ENCODE peak calls at places on chromosomes 1 and 21, in ten cellular contexts. P is Karpas-422; G is thyroid gland; A is right lobe of liver; I is foreskin keratinocyte; J is K562; H is mesenchymal stem cell; Z is CD8-positive, alpha-beta T cell; X is aorta; D is left ventricle myocardium inferior. M is an unnamed sample. For H3K4me1, the result is how much of the 10 kb centered on the place peaks cover.

GRCh38 chr1:90386899-90387334 is 330.2 kb downstream of the BARHL2 start:
- DNase-seq in P (no peak), G (no peak), A (no peak), I (peak), J (no peak), H (no peak), Z (no peak), X (no peak), D (no peak), M (no peak)

GRCh38 chr1:89603651-89604413 is 29.1 kb upstream of the LRRC8C start:
- DNase-seq in P (no peak), G (no peak), A (no peak), I (peak), J (no peak), H (no peak), Z (no peak), X (no peak), D (no peak), M (no peak)

GRCh38 chr1:41840592-41841246 is 78.0 kb downstream of the HIVEP3 start:
- DNase-seq in P (no peak), G (peak), A (no peak), I (no peak), J (no peak), H (no peak), Z (no peak), X (no peak), D (peak), M (no peak)

GRCh38 chr1:181383695-181384094 is 99.6 kb upstream of the CACNA1E start:
- DNase-seq in P (no peak), G (no peak), A (peak), I (no peak), J (no peak), H (no peak), Z (no peak), X (no peak), D (no peak), M (no peak)

GRCh38 chr1:100353988-100354387 is 1.7 kb downstream of the CDC14A start:
- DNase-seq in P (peak), G (no peak), A (no peak), I (peak), J (no peak), H (peak), Z (no peak), X (no peak), D (no peak), M (no peak)

GRCh38 chr1:9825101-9826074 is 1.6 kb upstream of the CLSTN1 start:
- DNase-seq in P (peak), G (peak), A (peak), I (peak), J (peak), H (peak), Z (peak), X (peak), D (peak), M (peak)

GRCh38 chr1:196594700-196595099 is 13.5 kb downstream of the KCNT2 start:
- DNase-seq in P (no peak), G (no peak), A (no peak), I (no peak), J (no peak), H (no peak), Z (no peak), X (no peak), D (no peak), M (no peak)

GRCh38 chr1:192235127-192235526 is 76.9 kb downstream of the RGS18 start:
- DNase-seq in P (no peak), G (no peak), A (no peak), I (peak), J (no peak), H (no peak), Z (no peak), X (no peak), D (no peak), M (no peak)

GRCh38 chr1:8182034-8182761 is 135.7 kb upstream of the SLC45A1 start:
- DNase-seq in P (no peak), G (no peak), A (no peak), I (peak), J (no peak), H (peak), Z (no peak), X (no peak), D (no peak), M (no peak)

GRCh38 chr1:230230273-230230672 is 163.2 kb downstream of the GALNT2 start:
- DNase-seq in P (no peak), G (no peak), A (no peak), I (no peak), J (no peak), H (no peak), Z (no peak), X (peak), D (no peak), M (no peak)

GRCh38 chr1:32242341-32242851 is 4.6 kb upstream of the FAM167B start:
- DNase-seq in P (peak), G (no peak), A (no peak), I (no peak), J (peak), H (peak), Z (no peak), X (peak), D (peak), M (peak)

GRCh38 chr1:208085655-208086054 is 158.5 kb downstream of the PLXNA2 start:
- DNase-seq in P (no peak), G (no peak), A (no peak), I (no peak), J (no peak), H (no peak), Z (no peak), X (no peak), D (no peak), M (no peak)

GRCh38 chr1:110203021-110203661 is 7.0 kb upstream of the KCNC4 start:
- DNase-seq in P (peak), G (peak), A (no peak), I (peak), J (peak), H (peak), Z (peak), X (no peak), D (no peak), M (peak)

GRCh38 chr1:167518331-167518700 is at the start of gene CD247:
- DNase-seq in P (no peak), G (no peak), A (no peak), I (no peak), J (no peak), H (no peak), Z (peak), X (no peak), D (no peak), M (no peak)

GRCh38 chr1:168430348-168430747 is 113.4 kb downstream of the XCL2 start:
- DNase-seq in P (no peak), G (no peak), A (no peak), I (no peak), J (no peak), H (no peak), Z (no peak), X (no peak), D (peak), M (no peak)

GRCh38 chr21:36881223-36881622 is 85.2 kb downstream of the HLCS start:
- DNase-seq in P (no peak), G (no peak), A (no peak), I (no peak), J (no peak), H (no peak), Z (no peak), X (no peak), D (no peak), M (no peak)

GRCh38 chr1:18112611-18113010 is 5.0 kb downstream of the IGSF21 start:
- DNase-seq in P (no peak), G (no peak), A (no peak), I (no peak), J (no peak), H (no peak), Z (no peak), X (no peak), D (no peak), M (no peak)

GRCh38 chr1:162370721-162371120 is 5.9 kb downstream of the SPATA46 start:
- DNase-seq in P (no peak), G (no peak), A (no peak), I (no peak), J (no peak), H (no peak), Z (no peak), X (no peak), D (no peak), M (no peak)

GRCh38 chr1:68174173-68175113 is 57.9 kb downstream of the WLS start:
- DNase-seq in P (no peak), G (peak), A (no peak), I (peak), J (no peak), H (peak), Z (no peak), X (peak), D (no peak), M (peak)

GRCh38 chr21:42009018-42009830 is 936 bp downstream of the ZBTB21 start:
- DNase-seq in P (peak), G (peak), A (peak), I (peak), J (peak), H (peak), Z (peak), X (peak), D (peak), M (no peak)

GRCh38 chr1:10117865-10118264 is 85.1 kb downstream of the UBE4B start:
- DNase-seq in P (no peak), G (no peak), A (no peak), I (no peak), J (no peak), H (peak), Z (no peak), X (no peak), D (no peak), M (no peak)

GRCh38 chr1:75100481-75101092 is 33.6 kb upstream of the LHX8 start:
- DNase-seq in P (no peak), G (no peak), A (no peak), I (no peak), J (no peak), H (no peak), Z (no peak), X (no peak), D (no peak), M (no peak)

GRCh38 chr1:189323090-189323489 is 1154.6 kb downstream of the BRINP3 start:
- DNase-seq in P (no peak), G (no peak), A (no peak), I (no peak), J (no peak), H (no peak), Z (no peak), X (no peak), D (no peak), M (no peak)

GRCh38 chr1:201773764-201774163 is 55.2 kb upstream of the IPO9 start:
- DNase-seq in P (no peak), G (no peak), A (no peak), I (peak), J (no peak), H (no peak), Z (no peak), X (no peak), D (no peak), M (no peak)

GRCh38 chr1:201774983-201775344 is 54.0 kb upstream of the IPO9 start:
- DNase-seq in P (no peak), G (no peak), A (no peak), I (no peak), J (no peak), H (no peak), Z (no peak), X (no peak), D (no peak), M (no peak)

GRCh38 chr1:201775380-201775779 is 53.6 kb upstream of the IPO9 start:
- DNase-seq in P (no peak), G (no peak), A (no peak), I (no peak), J (no peak), H (no peak), Z (no peak), X (no peak), D (no peak), M (no peak)

GRCh38 chr1:201772178-201772577 is 56.8 kb upstream of the IPO9 start:
- DNase-seq in P (no peak), G (no peak), A (no peak), I (no peak), J (no peak), H (no peak), Z (no peak), X (no peak), D (no peak), M (no peak)

GRCh38 chr1:201774224-201774982 is 54.6 kb upstream of the IPO9 start:
- DNase-seq in P (no peak), G (no peak), A (no peak), I (peak), J (no peak), H (peak), Z (no peak), X (no peak), D (no peak), M (no peak)
- H3K27ac ChIP-seq in P (no peak), G (no peak), A (no peak), I (peak), J (no peak), H (peak), Z (no peak), X (peak), D (peak), M (no peak)

DNA sequence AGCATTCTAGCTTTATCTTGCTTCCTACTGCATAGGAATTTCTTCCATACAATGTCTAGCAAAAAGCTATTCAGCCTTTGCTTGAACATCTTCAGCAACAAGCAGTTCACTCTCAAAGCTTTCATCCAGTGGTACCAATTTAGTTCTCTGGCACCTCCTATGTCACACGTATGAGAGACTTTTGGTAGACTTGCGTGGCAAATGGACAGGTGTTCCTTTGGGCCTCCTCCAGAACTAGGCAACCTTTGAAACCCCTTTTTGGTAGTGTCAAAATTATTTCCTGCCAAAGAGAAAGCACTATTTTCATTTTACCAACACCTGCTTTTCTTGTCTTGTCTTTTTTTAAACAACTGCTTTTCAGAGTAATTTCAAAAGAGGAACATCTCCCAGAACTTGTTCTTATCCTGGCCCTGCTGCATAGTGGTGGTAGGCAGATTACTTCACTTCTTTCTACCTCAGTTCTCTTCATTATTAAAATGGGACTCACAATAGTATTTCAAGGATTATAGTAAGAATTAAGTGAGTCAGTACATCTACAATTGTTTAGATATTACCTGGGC is 122.4 kb downstream of the MAST2 start:
- DNase-seq in P (no peak), G (no peak), A (no peak), I (no peak), J (no peak), H (no peak), Z (no peak), X (no peak), D (no peak), M (no peak)
- H3K4me1 ChIP-seq in P (half or more), G (under half), A (under half), I (under half), J (under half), H (under half), Z (under half), X (under half), D (half or more), M (under half)

GRCh38 chr1:235920596-235921375 is 54.1 kb upstream of the LYST start:
- DNase-seq in P (no peak), G (no peak), A (no peak), I (peak), J (no peak), H (no peak), Z (no peak), X (no peak), D (no peak), M (no peak)

GRCh38 chr1:235919127-235919796 is 52.6 kb upstream of the LYST start:
- DNase-seq in P (no peak), G (no peak), A (no peak), I (no peak), J (no peak), H (no peak), Z (no peak), X (no peak), D (no peak), M (no peak)

GRCh38 chr1:235918481-235918880 is 51.8 kb upstream of the LYST start:
- DNase-seq in P (no peak), G (no peak), A (no peak), I (no peak), J (no peak), H (no peak), Z (no peak), X (no peak), D (no peak), M (no peak)

GRCh38 chr1:235918032-235918431 is 51.3 kb upstream of the LYST start:
- DNase-seq in P (no peak), G (no peak), A (no peak), I (no peak), J (no peak), H (no peak), Z (no peak), X (no peak), D (no peak), M (no peak)

DNA sequence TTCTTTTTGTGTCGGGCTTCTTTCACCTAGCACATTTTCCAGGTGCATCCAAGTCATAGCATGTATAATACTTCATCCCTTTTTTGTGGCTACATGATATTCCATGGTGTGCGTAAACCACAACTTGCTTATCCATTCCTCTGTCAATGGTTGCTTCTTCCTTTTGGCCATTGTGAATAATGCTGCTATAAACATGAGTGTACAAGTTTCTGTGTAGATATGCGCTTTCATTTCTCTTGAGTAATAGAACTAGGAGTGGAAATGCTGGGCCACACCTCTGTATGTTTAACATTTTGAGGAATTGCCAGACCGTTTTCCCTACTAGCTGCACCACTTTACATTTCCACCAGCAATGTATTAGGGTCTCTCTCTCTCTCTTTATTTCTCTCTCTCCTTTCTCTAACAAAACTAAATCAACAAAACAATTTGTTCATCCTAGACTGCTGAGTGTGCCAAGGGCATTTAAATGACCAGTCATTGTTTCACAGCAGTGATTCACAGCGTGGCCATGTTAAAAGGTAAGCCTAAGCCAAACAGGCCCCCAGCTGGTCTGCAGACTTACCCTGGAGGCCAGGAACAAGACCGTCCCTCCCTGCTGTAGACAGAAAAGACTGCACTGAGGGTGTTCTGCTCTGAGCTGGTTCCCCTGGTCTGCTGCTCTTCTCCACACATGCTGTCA is 53.2 kb upstream of the LYST start:
- DNase-seq in P (no peak), G (peak), A (no peak), I (peak), J (no peak), H (peak), Z (no peak), X (no peak), D (no peak), M (no peak)
- H3K27ac ChIP-seq in P (no peak), G (no peak), A (no peak), I (peak), J (no peak), H (peak), Z (no peak), X (no peak), D (peak), M (no peak)

GRCh38 chr21:45043541-45044020 is 30.8 kb upstream of the ADARB1 start:
- DNase-seq in P (no peak), G (no peak), A (no peak), I (no peak), J (no peak), H (no peak), Z (no peak), X (peak), D (no peak), M (no peak)
- H3K4me1 ChIP-seq in P (under half), G (under half), A (under half), I (under half), J (under half), H (under half), Z (under half), X (under half), D (under half), M (under half)

GRCh38 chr1:91779603-91780021 is 106.3 kb downstream of the TGFBR3 start:
- DNase-seq in P (no peak), G (no peak), A (no peak), I (no peak), J (no peak), H (no peak), Z (no peak), X (no peak), D (no peak), M (no peak)

GRCh38 chr1:91778964-91779363 is 107.0 kb downstream of the TGFBR3 start:
- DNase-seq in P (no peak), G (no peak), A (no peak), I (no peak), J (no peak), H (no peak), Z (no peak), X (no peak), D (no peak), M (no peak)

GRCh38 chr1:91781916-91782622 is 103.9 kb downstream of the TGFBR3 start:
- DNase-seq in P (no peak), G (no peak), A (no peak), I (no peak), J (no peak), H (no peak), Z (no peak), X (no peak), D (no peak), M (no peak)

GRCh38 chr1:91783423-91784162 is 102.4 kb downstream of the TGFBR3 start:
- DNase-seq in P (no peak), G (peak), A (no peak), I (no peak), J (no peak), H (peak), Z (no peak), X (no peak), D (no peak), M (no peak)

DNA sequence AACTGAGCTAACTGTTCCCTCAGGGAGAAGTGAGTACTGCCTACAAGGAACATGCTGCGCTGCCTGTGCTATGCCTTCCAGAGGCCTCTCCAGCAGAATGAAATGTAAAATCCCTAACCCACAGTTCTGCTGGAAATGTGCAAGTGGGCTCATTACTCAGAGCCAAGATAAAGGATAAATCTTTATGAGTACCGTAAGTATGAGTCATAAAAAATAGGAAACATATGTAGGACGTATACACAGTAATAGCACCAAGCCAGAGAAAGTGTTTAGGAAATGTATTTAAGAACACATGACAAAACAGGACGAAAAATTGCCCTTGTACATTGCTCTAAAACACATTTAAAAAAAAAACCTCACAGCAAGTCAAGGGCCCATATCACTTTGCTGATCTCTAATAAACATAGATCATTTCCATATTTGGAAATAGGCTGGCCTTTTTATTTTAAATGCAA is 104.6 kb downstream of the TGFBR3 start:
- DNase-seq in P (no peak), G (no peak), A (no peak), I (peak), J (no peak), H (peak), Z (no peak), X (no peak), D (no peak), M (no peak)
- H3K27ac ChIP-seq in P (no peak), G (no peak), A (no peak), I (no peak), J (no peak), H (no peak), Z (no peak), X (no peak), D (peak), M (no peak)

DNA sequence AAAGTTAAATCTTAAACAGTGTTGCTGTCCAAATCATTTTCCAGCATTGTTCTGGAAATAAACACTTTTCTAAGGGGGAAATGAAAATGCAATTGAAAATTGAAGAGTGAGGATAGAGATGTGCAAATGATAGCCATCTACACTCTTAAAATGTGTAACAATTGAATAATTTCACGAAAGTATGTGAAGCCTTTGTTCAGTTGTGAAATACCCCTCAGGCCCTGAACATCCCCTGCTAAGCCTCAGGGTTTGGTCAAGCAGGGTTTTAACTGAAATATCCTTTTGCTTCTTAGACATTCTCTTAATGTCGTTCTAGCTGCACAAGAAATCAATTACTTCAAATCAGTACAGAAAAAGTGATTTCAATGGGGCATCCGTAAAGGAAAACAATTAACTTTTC is 65.9 kb upstream of the DYNLT5 start:
- DNase-seq in P (no peak), G (no peak), A (no peak), I (no peak), J (no peak), H (no peak), Z (no peak), X (no peak), D (no peak), M (no peak)
- H3K4me1 ChIP-seq in P (under half), G (under half), A (under half), I (under half), J (under half), H (under half), Z (under half), X (under half), D (under half), M (under half)

GRCh38 chr1:23524716-23525401 is 6.2 kb downstream of the E2F2 start:
- DNase-seq in P (no peak), G (no peak), A (peak), I (no peak), J (peak), H (no peak), Z (peak), X (no peak), D (no peak), M (no peak)
- H3K27ac ChIP-seq in P (peak), G (no peak), A (no peak), I (no peak), J (no peak), H (no peak), Z (no peak), X (no peak), D (no peak), M (no peak)

GRCh38 chr1:91799159-91799558 is 86.8 kb downstream of the TGFBR3 start:
- DNase-seq in P (no peak), G (no peak), A (no peak), I (no peak), J (no peak), H (no peak), Z (no peak), X (no peak), D (peak), M (no peak)
- H3K4me1 ChIP-seq in P (under half), G (under half), A (under half), I (under half), J (under half), H (under half), Z (under half), X (under half), D (under half), M (under half)

M was measured in ovary.